ENCODE peak calls at places on chromosomes 16 and 17, in ten cellular contexts. T is transverse colon, C is prostate gland, I is esophagus squamous epithelium, P is IMR-90, W is heart left ventricle, X is vagina, R is ovary, H is GM12878, Z is sigmoid colon. L is an unnamed sample. For H3K27me3, the result is how much of the 10 kb centered on the place peaks cover.

GRCh38 chr16:83963277-83964119 is 4.5 kb upstream of the NECAB2 start:
- DNase-seq in P (no peak), C (no peak), I (no peak), T (no peak), Z (no peak), X (no peak), R (no peak), H (no peak), W (no peak), L (no peak)

GRCh38 chr17:5282639-5283217 is 644 bp downstream of the RABEP1 start:
- DNase-seq in R (peak), T (peak), H (no peak), X (no peak), C (no peak), I (no peak), P (no peak), W (peak), Z (no peak), L (peak)

GRCh38 chr17:66444001-66444400 is 141.6 kb downstream of the PRKCA start:
- DNase-seq in R (no peak), X (no peak), W (no peak), C (no peak), Z (no peak), P (no peak), T (no peak), H (no peak), I (no peak), L (no peak)

GRCh38 chr17:57881143-57881542 is 31.3 kb upstream of the MRPS23 start:
- DNase-seq in T (no peak), C (no peak), X (no peak), P (peak), R (peak), W (no peak), I (no peak), Z (no peak), H (no peak), L (no peak)

GRCh38 chr16:78235168-78235800 is 135.8 kb downstream of the WWOX start:
- DNase-seq in C (peak), P (peak), R (peak), W (peak), X (no peak), H (peak), Z (peak), I (no peak), T (peak), L (peak)

GRCh38 chr16:10846213-10846998 is 27.8 kb upstream of the TVP23A start:
- DNase-seq in R (no peak), T (no peak), Z (no peak), P (no peak), X (no peak), C (no peak), I (no peak), H (no peak), W (no peak), L (no peak)

GRCh38 chr17:77127735-77128361 is 12.9 kb upstream of the SEC14L1 start:
- DNase-seq in W (peak), I (no peak), X (no peak), H (no peak), C (peak), T (peak), R (no peak), P (no peak), Z (peak), L (peak)

GRCh38 chr17:66687570-66688284 is 147.2 kb upstream of the CACNG5 start:
- DNase-seq in X (no peak), P (no peak), H (no peak), I (no peak), C (no peak), T (peak), R (no peak), W (no peak), Z (no peak), L (no peak)

GRCh38 chr17:50201226-50201854 is at the start of gene COL1A1:
- DNase-seq in P (peak), W (peak), I (no peak), T (peak), X (no peak), H (no peak), C (no peak), Z (peak), R (peak), L (peak)

GRCh38 chr17:21573961-21574610 is 118.2 kb upstream of the KCNJ18 start:
- DNase-seq in Z (peak), I (no peak), R (peak), H (no peak), T (peak), X (no peak), C (no peak), P (peak), W (peak), L (peak)

GRCh38 chr16:30185141-30185682 is 1.8 kb downstream of the CORO1A start:
- DNase-seq in H (no peak), P (no peak), Z (peak), R (no peak), X (no peak), C (no peak), T (peak), I (no peak), W (peak), L (peak)

GRCh38 chr16:77951788-77952187 is 70.6 kb upstream of the CLEC3A start:
- DNase-seq in Z (no peak), H (peak), X (no peak), R (no peak), C (peak), P (no peak), I (no peak), T (no peak), W (no peak), L (no peak)

GRCh38 chr17:45935710-45936509 is 41.6 kb downstream of the MAPT start:
- DNase-seq in R (no peak), Z (no peak), I (no peak), P (no peak), C (no peak), T (no peak), H (no peak), W (no peak), X (no peak), L (no peak)

GRCh38 chr17:57493625-57494024 is 237.3 kb downstream of the MSI2 start:
- DNase-seq in X (no peak), P (no peak), W (no peak), T (no peak), C (no peak), I (no peak), Z (no peak), H (no peak), R (no peak), L (no peak)

GRCh38 chr16:56370836-56371235 is 54.5 kb downstream of the AMFR start:
- DNase-seq in H (no peak), X (no peak), T (no peak), R (peak), W (no peak), C (no peak), P (peak), Z (no peak), I (no peak), L (peak)

GRCh38 chr16:49620158-49620867 is 235.6 kb downstream of the ZNF423 start:
- DNase-seq in H (no peak), Z (peak), C (no peak), X (peak), I (no peak), T (peak), W (peak), R (peak), P (peak), L (peak)

GRCh38 chr17:8337802-8338744 is 1.6 kb upstream of the ODF4 start:
- DNase-seq in R (no peak), H (no peak), W (no peak), C (no peak), T (no peak), Z (no peak), I (no peak), X (no peak), P (peak), L (no peak)

GRCh38 chr16:83305092-83305491 is 502.7 kb upstream of the HSBP1 start:
- DNase-seq in C (no peak), P (peak), T (no peak), X (no peak), W (no peak), H (no peak), Z (no peak), R (no peak), I (no peak), L (no peak)

GRCh38 chr17:27106347-27106981 is 187.4 kb upstream of the WSB1 start:
- DNase-seq in R (no peak), W (no peak), H (no peak), Z (no peak), T (no peak), I (no peak), C (no peak), X (no peak), P (no peak), L (no peak)

GRCh38 chr17:69609495-69610315 is 195.2 kb downstream of the MAP2K6 start:
- DNase-seq in X (no peak), P (peak), W (peak), C (no peak), H (no peak), I (no peak), R (no peak), Z (no peak), T (no peak), L (no peak)
- H3K27ac ChIP-seq in X (no peak), P (peak), W (peak), C (no peak), H (no peak), I (peak), R (no peak), Z (peak), T (no peak), L (peak)

DNA sequence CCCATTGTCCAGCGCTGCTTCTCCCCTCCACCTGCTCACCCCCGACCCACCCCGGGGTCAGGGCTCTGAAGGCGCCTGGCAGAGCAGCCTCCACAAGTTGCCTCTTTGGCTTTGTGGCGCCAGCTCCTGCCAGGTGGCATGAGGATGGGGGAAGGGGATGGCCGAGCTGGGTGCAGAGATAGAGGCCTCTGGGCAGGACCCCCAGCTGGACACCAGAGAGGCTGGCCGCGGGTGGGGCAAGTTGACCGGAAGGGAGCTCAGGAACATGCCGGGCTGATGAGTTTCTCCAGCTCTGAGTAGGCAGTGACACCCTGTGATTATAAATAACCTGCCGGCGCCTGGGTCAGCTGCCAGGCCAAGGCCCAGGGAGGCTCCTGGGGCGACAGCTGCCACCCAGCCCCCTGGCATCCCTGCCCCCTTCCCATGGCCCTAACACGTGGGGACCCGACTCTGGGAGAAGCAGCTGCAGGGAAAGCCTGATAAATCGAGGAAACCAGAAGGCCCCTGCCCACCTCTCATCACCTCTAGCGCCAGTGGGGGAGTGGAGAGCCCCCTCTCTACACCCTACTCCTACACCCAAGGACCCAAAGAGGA is 729 bp downstream of the P2RX5 start:
- DNase-seq in H (no peak), W (peak), I (no peak), P (no peak), X (no peak), C (no peak), T (peak), Z (no peak), R (no peak), L (no peak)
- H3K27me3 ChIP-seq in H (under half), W (under half), I (under half), P (under half), X (under half), C (under half), T (half or more), Z (half or more), R (under half), L (under half)

DNA sequence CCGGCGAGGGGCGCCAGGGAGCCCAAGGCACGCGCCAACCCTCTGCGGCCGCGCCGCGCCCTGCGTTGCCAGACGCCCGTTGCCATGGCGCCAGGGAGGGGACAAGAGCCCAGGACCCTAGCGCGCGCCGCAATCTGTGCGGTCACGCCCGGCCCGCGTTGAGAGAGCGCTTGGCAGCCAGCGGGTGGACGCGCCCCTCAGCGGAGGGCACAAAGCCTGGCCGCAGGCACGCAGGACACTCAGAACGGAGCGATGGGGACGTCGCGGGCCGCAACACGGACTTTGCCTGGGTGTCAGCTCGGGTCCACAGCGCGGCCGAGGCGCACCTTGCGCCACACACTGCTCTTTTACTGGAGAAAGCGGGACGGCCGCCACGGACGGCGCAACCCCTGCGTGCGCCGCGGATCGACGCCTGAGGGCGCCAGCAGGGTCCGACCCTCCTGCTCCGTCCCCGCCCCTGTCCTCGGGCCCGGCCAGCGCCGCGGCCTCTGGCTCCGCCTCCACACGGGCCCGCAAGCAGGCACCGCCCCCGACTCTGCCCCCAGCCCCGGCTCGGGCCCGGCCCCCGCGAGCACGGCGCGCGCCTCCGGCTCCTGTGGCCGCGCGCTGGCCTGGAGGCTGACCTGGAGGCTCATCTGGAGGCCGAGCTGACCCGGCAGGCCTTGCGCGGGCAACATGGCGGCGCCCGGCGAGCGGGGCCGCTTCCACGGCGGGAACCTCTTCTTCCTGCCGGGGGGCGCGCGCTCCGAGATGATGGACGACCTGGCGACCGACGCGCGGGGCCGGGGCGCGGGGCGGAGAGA is at the start of gene GFER:
- DNase-seq in X (no peak), C (peak), H (peak), W (peak), P (peak), R (peak), I (no peak), Z (peak), T (peak), L (peak)
- TF ChIP-seq POLR2A in X (no peak), C (no peak), H (peak), W (no peak), P (peak), R (peak), I (no peak), Z (no peak), T (peak), L (peak)

GRCh38 chr17:15262291-15263205 is 2.6 kb downstream of the PMP22 start:
- DNase-seq in C (peak), P (peak), H (no peak), T (peak), W (peak), X (peak), R (peak), I (peak), Z (peak), L (peak)

GRCh38 chr17:15258113-15258512 is 7.0 kb downstream of the PMP22 start:
- DNase-seq in R (no peak), W (no peak), I (no peak), H (no peak), Z (no peak), T (no peak), P (no peak), X (peak), C (no peak), L (no peak)

GRCh38 chr17:15261063-15261817 is 3.9 kb downstream of the PMP22 start:
- DNase-seq in X (peak), P (peak), T (peak), R (peak), H (no peak), Z (peak), W (peak), I (no peak), C (no peak), L (peak)

GRCh38 chr17:15261818-15262290 is 3.3 kb downstream of the PMP22 start:
- DNase-seq in T (peak), P (no peak), Z (no peak), H (no peak), W (no peak), X (peak), I (no peak), R (no peak), C (no peak), L (no peak)

DNA sequence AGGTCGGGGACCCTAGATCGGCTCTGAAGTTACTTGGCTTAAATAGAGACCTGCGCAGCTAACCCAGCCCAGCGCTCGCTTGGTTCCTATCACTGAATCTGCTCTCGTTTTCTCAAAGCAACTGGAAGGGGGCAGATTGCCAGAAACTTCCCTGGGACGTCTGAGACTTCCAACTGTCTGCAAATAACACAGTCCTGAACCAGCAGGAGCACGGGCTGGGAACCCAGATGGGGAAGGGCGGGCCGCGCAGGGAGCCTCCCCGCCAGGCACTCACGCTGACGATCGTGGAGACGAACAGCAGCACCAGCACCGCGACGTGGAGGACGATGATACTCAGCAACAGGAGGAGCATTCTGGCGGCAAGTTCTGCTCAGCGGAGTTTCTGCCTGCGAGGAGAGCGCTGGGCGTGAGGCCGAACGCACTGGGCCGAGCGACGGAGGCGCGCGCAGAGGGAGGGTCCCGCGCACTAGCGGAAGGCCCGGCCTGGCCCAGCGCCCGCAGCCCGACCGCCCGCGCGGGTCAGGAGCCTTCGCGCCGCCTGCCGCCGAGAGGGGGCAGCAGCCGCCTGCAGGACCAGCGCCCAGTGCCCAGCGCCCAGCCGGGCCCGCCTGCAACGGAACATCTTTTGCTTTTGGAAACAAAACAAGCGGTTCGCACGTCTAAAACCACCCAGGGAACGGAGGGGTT is 4.6 kb downstream of the PMP22 start:
- DNase-seq in H (no peak), X (no peak), P (peak), R (peak), C (peak), W (peak), T (peak), I (no peak), Z (peak), L (peak)
- H3K27ac ChIP-seq in H (no peak), X (peak), P (peak), R (peak), C (peak), W (peak), T (peak), I (peak), Z (peak), L (peak)

GRCh38 chr16:3866703-3867431 is 13.6 kb downstream of the CREBBP start:
- DNase-seq in H (no peak), P (no peak), X (no peak), Z (no peak), W (no peak), T (no peak), R (no peak), I (no peak), C (no peak), L (no peak)
- H3K27me3 ChIP-seq in H (under half), P (under half), X (under half), Z (under half), W (under half), T (under half), R (under half), I (under half), C (under half), L (under half)